ENCODE peak calls at places on chromosome 7, in four cellular contexts. O is AG10803, T is type B pancreatic cell, Z is coronary artery. B is an unnamed sample.

GRCh38 chr7:20785211-20786048 is 1.3 kb downstream of the SP8 start:
- DNase-seq in O (no peak), T (no peak), Z (no peak), B (no peak)

GRCh38 chr7:131051304-131051703 is 276.4 kb upstream of the MKLN1 start:
- DNase-seq in O (no peak), T (no peak), Z (no peak), B (no peak)

GRCh38 chr7:136150311-136150710 is 173.2 kb upstream of the MTPN start:
- DNase-seq in O (no peak), T (no peak), Z (no peak), B (no peak)

GRCh38 chr7:48144291-48144768 is 26.9 kb upstream of the ABCA13 start:
- DNase-seq in O (no peak), T (no peak), Z (no peak), B (no peak)

GRCh38 chr7:27922907-27923306 is 182.9 kb downstream of the TAX1BP1 start:
- DNase-seq in O (no peak), T (no peak), Z (no peak), B (no peak)

GRCh38 chr7:130990178-130990832 is 256.3 kb upstream of the KLF14 start:
- DNase-seq in O (no peak), T (no peak), Z (no peak), B (no peak)

GRCh38 chr7:41103331-41103730 is 599.6 kb downstream of the INHBA start:
- DNase-seq in O (no peak), T (no peak), Z (no peak), B (no peak)

GRCh38 chr7:101391991-101392390 is 29.3 kb downstream of the COL26A1 start:
- DNase-seq in O (no peak), T (no peak), Z (no peak), B (no peak)

GRCh38 chr7:111010833-111011232 is 80.1 kb upstream of the LRRN3 start:
- DNase-seq in O (no peak), T (no peak), Z (no peak), B (no peak)

GRCh38 chr7:46567858-46568257 is 646.8 kb upstream of the IGFBP3 start:
- DNase-seq in O (no peak), T (no peak), Z (no peak), B (no peak)

GRCh38 chr7:28409716-28410627 is 2.3 kb upstream of the CREB5 start:
- DNase-seq in O (peak; percentile 38), T (peak; percentile 71), Z (peak; percentile 81), B (no peak)

GRCh38 chr7:77415822-77416620 is at the start of gene GSAP:
- DNase-seq in O (peak; percentile 28), T (no peak), Z (no peak), B (no peak)
- TF ChIP-seq CTCF in O (no peak), T (peak; percentile 9), Z (no peak), B (no peak)

DNA sequence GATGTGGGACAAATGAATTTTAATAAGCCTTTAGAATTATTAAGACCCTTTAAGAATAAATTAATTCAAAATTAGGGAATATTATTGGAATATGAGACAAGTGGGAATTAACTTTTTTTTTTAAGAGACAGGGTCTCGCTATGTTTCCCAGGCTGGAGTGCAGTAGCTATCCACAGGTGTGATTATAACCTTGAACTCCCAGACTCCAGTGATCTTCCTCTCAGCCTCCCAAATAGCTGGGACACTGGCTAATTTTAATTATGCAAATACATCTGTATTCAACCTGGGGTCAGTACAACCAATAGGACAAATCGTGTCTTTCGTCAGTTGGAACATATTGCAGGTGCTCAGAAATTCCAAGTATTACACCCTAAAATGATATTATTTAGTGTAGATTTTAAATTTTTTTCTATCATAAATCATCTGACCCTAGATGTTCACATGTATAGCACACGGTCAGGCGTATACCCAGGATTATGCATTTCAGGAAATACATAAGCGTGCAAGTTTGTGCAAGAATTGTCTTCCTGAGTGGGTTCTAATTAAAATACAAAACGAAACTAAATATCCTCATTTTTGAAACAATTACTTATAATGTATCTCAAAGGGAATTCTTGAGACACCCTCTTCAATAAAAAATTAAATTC is 1.2 kb downstream of the NT5C3A start:
- DNase-seq in O (no peak), T (no peak), Z (no peak), B (no peak)
- TF ChIP-seq CTCF in O (no peak), T (no peak), Z (no peak), B (no peak)

DNA sequence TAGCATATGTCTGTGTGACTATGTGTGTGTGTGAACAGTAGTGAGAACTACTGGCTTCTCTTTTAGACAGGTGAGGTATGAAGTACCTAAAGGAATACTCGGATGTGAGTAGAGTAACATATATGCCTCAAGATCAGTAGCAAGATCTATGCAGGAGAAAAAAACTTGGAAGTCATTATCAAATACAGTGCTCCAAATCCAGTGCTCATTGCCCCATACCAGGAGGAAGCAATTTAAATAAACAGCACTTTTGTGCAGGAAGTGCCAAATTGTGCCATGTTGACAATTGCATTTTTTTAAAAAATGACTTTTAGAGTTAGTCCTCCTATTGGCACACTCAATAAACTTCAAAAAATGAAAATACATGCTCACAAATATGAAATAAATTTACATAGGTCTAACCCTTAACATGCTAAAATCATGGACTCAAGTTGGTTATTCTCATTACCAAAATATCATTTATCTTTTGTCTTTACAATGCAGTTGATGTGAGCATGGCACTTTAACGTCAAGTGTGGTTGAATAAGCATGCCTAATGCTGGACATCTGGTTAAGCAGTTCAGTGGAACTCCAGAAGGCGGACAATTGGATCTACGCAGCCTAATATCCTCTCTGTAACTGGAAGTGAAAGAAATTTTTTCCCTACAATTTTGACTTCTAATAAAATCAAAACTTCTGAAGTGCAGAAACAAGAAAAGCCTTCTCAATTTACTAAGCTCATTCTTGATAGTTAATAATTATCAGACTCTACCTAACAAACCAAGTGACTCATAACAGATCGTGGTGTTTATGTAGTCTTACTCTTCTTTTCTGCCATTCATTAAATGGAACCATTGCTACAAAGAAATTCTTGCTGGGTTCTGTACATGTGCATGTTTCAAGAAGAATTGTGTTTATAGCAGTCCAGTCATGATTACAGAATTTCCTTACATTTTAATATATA is 195.2 kb downstream of the MDFIC start:
- DNase-seq in O (no peak), T (no peak), Z (no peak), B (no peak)
- TF ChIP-seq CTCF in O (no peak), T (no peak), Z (no peak), B (no peak)

DNA sequence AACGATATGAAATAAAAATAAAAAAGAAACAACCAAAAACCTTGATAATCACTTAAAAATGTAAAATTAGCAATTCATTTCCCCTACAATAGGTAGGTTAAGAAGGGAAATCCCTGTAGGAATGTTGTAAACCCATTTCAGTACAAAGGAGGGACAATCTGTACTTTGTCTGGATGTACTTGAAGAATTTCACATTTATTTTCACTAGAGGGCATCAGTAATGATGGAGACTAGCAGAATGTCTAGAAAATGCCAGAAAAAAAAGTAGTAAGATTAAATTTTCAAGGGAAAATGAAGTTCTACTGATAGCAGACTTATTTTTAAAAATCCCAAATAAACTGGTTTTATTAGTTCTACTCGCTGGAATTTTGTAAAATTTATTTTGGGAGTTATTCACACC is 209.0 kb upstream of the FZD1 start:
- DNase-seq in O (no peak), T (no peak), Z (no peak), B (no peak)
- TF ChIP-seq CTCF in O (peak; percentile 21), T (peak; percentile 42), Z (no peak), B (peak; percentile 40)

DNA sequence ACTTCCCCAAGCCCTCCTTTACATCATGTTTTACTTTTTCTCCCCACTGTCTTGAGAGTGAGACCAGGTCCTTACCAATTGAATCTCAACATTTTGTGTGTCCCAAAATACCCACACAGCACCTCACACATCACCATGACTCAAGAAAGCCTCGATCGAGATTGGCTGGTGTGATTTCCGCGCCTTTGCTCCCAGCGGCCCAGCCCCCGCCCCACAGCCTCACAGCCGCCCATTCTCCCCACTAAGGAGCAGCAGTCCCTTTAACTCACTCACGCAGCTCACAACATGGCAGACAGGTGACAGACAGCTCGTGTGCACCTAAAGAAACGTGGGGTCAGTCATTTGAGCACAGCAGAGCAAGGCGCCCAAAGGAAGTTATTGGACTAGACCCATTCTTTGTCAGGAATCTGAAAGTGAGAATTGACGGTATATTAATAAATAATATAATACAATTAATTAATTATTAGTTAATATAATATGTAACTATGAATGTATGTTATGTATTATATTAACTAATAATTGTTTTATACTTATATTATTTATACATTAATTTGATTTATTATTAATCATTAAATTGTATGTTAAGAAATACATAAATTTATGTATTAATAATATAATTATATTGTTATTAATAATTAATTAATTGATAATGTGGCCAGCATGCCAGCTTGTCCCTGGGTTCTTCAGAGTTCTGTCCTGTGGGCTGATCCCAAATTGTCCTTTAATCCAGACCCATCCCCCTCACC is 204.9 kb upstream of the RNF32 start:
- DNase-seq in O (no peak), T (no peak), Z (no peak), B (no peak)
- TF ChIP-seq CTCF in O (no peak), T (no peak), Z (no peak), B (no peak)

GRCh38 chr7:140689199-140690152 is 7.0 kb upstream of the NDUFB2 start:
- DNase-seq in O (no peak), T (no peak), Z (peak; percentile 33), B (peak; percentile 75)
- TF ChIP-seq CTCF in O (no peak), T (no peak), Z (no peak), B (no peak)

GRCh38 chr7:128699895-128700294 is 27.8 kb downstream of the GARIN1A start:
- DNase-seq in O (no peak), T (no peak), Z (no peak), B (no peak)

GRCh38 chr7:128704909-128705308 is 32.8 kb downstream of the GARIN1A start:
- DNase-seq in O (no peak), T (no peak), Z (no peak), B (no peak)

GRCh38 chr7:128699196-128699712 is 27.2 kb downstream of the GARIN1A start:
- DNase-seq in O (no peak), T (no peak), Z (no peak), B (no peak)

GRCh38 chr7:128703605-128704004 is 31.5 kb downstream of the GARIN1A start:
- DNase-seq in O (peak; percentile 23), T (no peak), Z (no peak), B (no peak)

DNA sequence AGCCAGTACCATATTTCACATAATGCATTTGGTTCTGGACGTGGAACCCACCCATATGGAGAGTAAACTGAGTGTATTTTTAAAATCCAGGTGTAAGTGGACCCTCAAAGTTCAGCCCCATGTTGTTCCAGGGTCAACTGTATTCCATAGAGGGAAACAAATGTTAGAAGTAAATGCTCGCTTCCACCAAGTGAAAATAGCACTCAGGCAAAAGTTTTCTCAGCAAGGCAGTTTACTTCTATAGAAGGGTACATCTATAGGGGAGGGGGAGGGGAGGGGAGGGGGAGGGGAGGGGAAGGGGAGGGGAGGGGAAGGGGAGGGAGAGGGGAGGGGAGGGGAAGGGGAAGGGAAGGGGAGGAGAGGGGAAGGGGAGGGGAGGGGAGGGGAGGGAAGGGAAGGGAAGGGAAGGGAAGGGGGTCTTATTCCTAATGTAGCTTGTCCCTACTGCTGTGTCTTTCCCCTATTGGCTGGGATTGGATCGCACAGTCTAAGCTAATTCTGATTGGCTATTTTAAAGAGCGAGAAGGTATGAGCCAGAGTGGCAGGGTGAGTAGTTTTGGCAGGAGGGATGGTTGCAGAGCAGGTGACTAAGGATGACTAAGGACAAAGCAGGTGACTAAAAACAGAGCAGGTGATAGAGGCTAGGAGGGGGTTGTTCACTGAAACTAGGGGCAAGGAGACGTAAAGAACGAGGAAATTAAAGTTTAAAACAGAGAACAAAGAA is 29.1 kb downstream of the GARIN1A start:
- DNase-seq in O (no peak), T (no peak), Z (no peak), B (no peak)
- TF ChIP-seq CTCF in O (no peak), T (no peak), Z (no peak), B (no peak)

GRCh38 chr7:93715234-93715633 is 140.7 kb upstream of the CALCR start:
- DNase-seq in O (peak; percentile 54), T (peak; percentile 67), Z (no peak), B (no peak)
- TF ChIP-seq CTCF in O (peak; percentile 77), T (peak; percentile 81), Z (peak; percentile 22), B (peak; percentile 67)

GRCh38 chr7:77351539-77352004 is 64.6 kb downstream of the GSAP start:
- DNase-seq in O (no peak), T (no peak), Z (no peak), B (no peak)
- TF ChIP-seq CTCF in O (no peak), T (no peak), Z (no peak), B (no peak)

B was measured in osteocyte.